ENCODE peak calls at places on chromosomes 3 and 15, in eight cellular contexts. C is HFFc6; L is GM20000; Z is activated naive CD8-positive, alpha-beta T cell treated with anti-CD3 and anti-CD28 coated beads, Interleukin-2, amount 50 U/mL, for 24 hours; N is T-helper 2 cell; E is effector memory CD4-positive, alpha-beta T cell; M is effector CD4-positive, alpha-beta T cell; Y is ELR. S is an unnamed sample.

GRCh38 chr3:120705851-120706582 is 24.0 kb upstream of the HGD start:
- DNase-seq in L (no peak), N (no peak), Z (no peak), M (no peak), C (no peak), Y (no peak), E (no peak), S (no peak)

GRCh38 chr3:46865034-46865507 is 1.8 kb upstream of the MYL3 start:
- DNase-seq in L (no peak), N (no peak), Z (no peak), M (no peak), Y (no peak), E (no peak), C (no peak), S (peak; percentile 66)

GRCh38 chr3:74067296-74067695 is 442.6 kb upstream of the PDZRN3 start:
- DNase-seq in C (peak; percentile 43), Z (no peak), Y (peak; percentile 0), M (no peak), L (no peak), E (no peak), N (no peak), S (no peak)

GRCh38 chr15:43528542-43529007 is 11.2 kb downstream of the MAP1A start:
- DNase-seq in M (no peak), N (no peak), Z (no peak), Y (no peak), C (no peak), L (no peak), E (no peak), S (no peak)

GRCh38 chr3:183824761-183825379 is 507 bp downstream of the MAP6D1 start:
- DNase-seq in Z (peak; percentile 28), L (peak; percentile 63), C (no peak), E (no peak), Y (peak; percentile 55), M (no peak), N (no peak), S (no peak)

GRCh38 chr3:72427575-72427974 is 420.7 kb downstream of the SHQ1 start:
- DNase-seq in Z (no peak), Y (no peak), C (no peak), E (no peak), M (no peak), N (peak; percentile 51), L (no peak), S (no peak)

GRCh38 chr3:194089357-194090177 is 46.4 kb upstream of the HES1 start:
- DNase-seq in M (no peak), L (peak; percentile 40), C (peak; percentile 98), Z (peak; percentile 34), N (no peak), Y (peak; percentile 98), E (no peak), S (peak; percentile 38)

GRCh38 chr3:37701729-37702128 is 160.0 kb upstream of the CTDSPL start:
- DNase-seq in N (no peak), C (no peak), E (no peak), M (no peak), Z (no peak), L (no peak), Y (no peak), S (no peak)

GRCh38 chr3:19146685-19147650 is 1.3 kb upstream of the KCNH8 start:
- DNase-seq in Y (peak; percentile 34), Z (peak; percentile 72), C (peak; percentile 5), N (peak; percentile 57), M (peak; percentile 25), E (peak; percentile 30), L (peak; percentile 67), S (peak; percentile 62)

GRCh38 chr15:60912984-60913697 is 316.0 kb downstream of the RORA start:
- DNase-seq in N (no peak), E (no peak), Y (no peak), C (no peak), Z (no peak), L (no peak), M (no peak), S (no peak)

GRCh38 chr15:68301300-68301699 is 23.8 kb downstream of the FEM1B start:
- DNase-seq in L (no peak), E (no peak), Y (no peak), C (no peak), Z (no peak), M (no peak), N (no peak), S (peak; percentile 1)

GRCh38 chr3:193716155-193716554 is 123.1 kb downstream of the OPA1 start:
- DNase-seq in Y (no peak), Z (no peak), E (no peak), C (no peak), N (no peak), M (no peak), L (no peak), S (no peak)

GRCh38 chr3:50574280-50574831 is 5.0 kb downstream of the HEMK1 start:
- DNase-seq in Y (no peak), M (no peak), L (no peak), Z (peak; percentile 56), E (no peak), N (peak; percentile 85), C (no peak), S (no peak)

GRCh38 chr3:190554197-190554596 is 40.3 kb downstream of the IL1RAP start:
- DNase-seq in Z (no peak), L (no peak), E (no peak), M (no peak), N (no peak), Y (no peak), C (no peak), S (no peak)

S was measured in heart right ventricle.